ENCODE peak calls at places on chromosome 9, in ten cellular contexts. M is kidney tubule cell, D is GM03348, U is RPMI7951, V is AG08395, R is mucosa of descending colon, Q is dorsolateral prefrontal cortex, O is right lobe of liver, A is NCI-H1105, I is OCI-M1. J is an unnamed sample.

GRCh38 chr9:97600531-97601227 is 32.5 kb downstream of the TSTD2 start:
- DNase-seq in A (no peak), D (no peak), U (no peak), R (no peak), Q (no peak), O (no peak), V (no peak), M (no peak), I (no peak), J (no peak)

GRCh38 chr9:138053996-138054752 is 176.6 kb downstream of the CACNA1B start:
- DNase-seq in U (no peak), D (no peak), O (peak), R (no peak), Q (peak), I (no peak), A (no peak), V (no peak), M (peak), J (no peak)

GRCh38 chr9:123871781-123872180 is 58.1 kb downstream of the DENND1A start:
- DNase-seq in R (no peak), V (no peak), U (peak), D (no peak), Q (peak), O (no peak), I (no peak), A (no peak), M (peak), J (no peak)

GRCh38 chr9:133679056-133679455 is 42.9 kb downstream of the DBH start:
- DNase-seq in V (no peak), I (no peak), Q (peak), U (no peak), M (no peak), D (no peak), O (peak), R (no peak), A (no peak), J (no peak)

GRCh38 chr9:38009035-38009501 is 60.0 kb downstream of the SHB start:
- DNase-seq in I (no peak), O (no peak), D (no peak), U (no peak), A (no peak), M (no peak), V (no peak), R (no peak), Q (no peak), J (no peak)

GRCh38 chr9:22529426-22530199 is 83.0 kb downstream of the DMRTA1 start:
- DNase-seq in D (no peak), Q (no peak), M (peak), R (no peak), A (no peak), O (no peak), V (no peak), U (peak), I (no peak), J (no peak)

GRCh38 chr9:120478208-120478607 is 101.8 kb downstream of the CDK5RAP2 start:
- DNase-seq in I (no peak), R (peak), V (no peak), A (no peak), D (no peak), O (no peak), U (no peak), M (no peak), Q (no peak), J (no peak)

GRCh38 chr9:37943329-37944265 is 39.7 kb upstream of the SLC25A51 start:
- DNase-seq in A (no peak), O (peak), Q (no peak), M (peak), V (peak), R (no peak), D (peak), U (peak), I (no peak), J (no peak)

GRCh38 chr9:125428515-125429467 is 167.2 kb downstream of the GAPVD1 start:
- DNase-seq in R (no peak), U (no peak), Q (no peak), O (peak), A (no peak), V (no peak), D (no peak), M (no peak), I (no peak), J (no peak)

GRCh38 chr9:38067611-38067891 is 1.5 kb downstream of the SHB start:
- DNase-seq in V (no peak), Q (no peak), R (peak), O (peak), I (no peak), U (no peak), D (peak), A (no peak), M (peak), J (no peak)

GRCh38 chr9:27870404-27870803 is 297.1 kb upstream of the C9orf72 start:
- DNase-seq in R (no peak), M (peak), V (no peak), Q (no peak), O (peak), A (no peak), U (no peak), D (no peak), I (no peak), J (no peak)

GRCh38 chr9:130731355-130731754 is 37.8 kb downstream of the EXOSC2 start:
- DNase-seq in A (peak), M (no peak), O (no peak), I (no peak), U (no peak), D (no peak), Q (no peak), V (no peak), R (no peak), J (peak)

GRCh38 chr9:84669293-84670105 is at the start of gene NTRK2:
- DNase-seq in I (no peak), A (peak), D (peak), O (no peak), U (peak), R (peak), Q (peak), M (peak), V (no peak), J (no peak)

GRCh38 chr9:33239922-33240321 is at the start of gene SPINK4:
- DNase-seq in V (no peak), I (peak), M (no peak), R (no peak), Q (no peak), O (no peak), D (no peak), A (no peak), U (peak), J (no peak)

GRCh38 chr9:126471084-126471611 is 142.6 kb upstream of the LMX1B start:
- DNase-seq in R (peak), Q (peak), M (peak), V (no peak), A (no peak), I (peak), U (peak), O (peak), D (peak), J (no peak)

GRCh38 chr9:35844628-35845301 is 15.7 kb downstream of the TMEM8B start:
- DNase-seq in U (peak), D (peak), R (no peak), V (peak), M (peak), Q (peak), O (no peak), I (peak), A (no peak), J (no peak)

GRCh38 chr9:104758974-104759373 is 5.0 kb upstream of the NIPSNAP3B start:
- DNase-seq in I (no peak), V (no peak), U (no peak), D (no peak), M (no peak), Q (no peak), R (no peak), O (no peak), A (no peak), J (no peak)

GRCh38 chr9:36492849-36493248 is 79.8 kb upstream of the MELK start:
- DNase-seq in V (no peak), Q (no peak), D (no peak), A (no peak), O (no peak), I (no peak), M (no peak), U (no peak), R (no peak), J (no peak)

GRCh38 chr9:122261469-122261881 is 3.2 kb downstream of the RBM18 start:
- DNase-seq in Q (no peak), I (no peak), D (peak), U (peak), M (peak), O (peak), V (peak), R (peak), A (peak), J (no peak)

J was measured in NCI-H2081 treated with DMSO at 0.1 percent for 48 hours.